ENCODE peak calls at places on chromosome 19, in eight cellular contexts. G, T, D, V, L, Q, O and J are unnamed samples.

GRCh38 chr19:10086904-10087256 is 763 bp downstream of the SHFL start:
- DNase-seq in G (no peak), T (no peak), D (no peak), V (no peak), L (no peak), Q (no peak), O (peak; percentile 42), J (no peak)

GRCh38 chr19:913080-913748 is at the start of gene R3HDM4:
- DNase-seq in G (peak; percentile 87), T (peak; percentile 89), D (peak; percentile 88), V (peak; percentile 84), L (peak; percentile 96), Q (no peak), O (peak; percentile 83), J (no peak)

GRCh38 chr19:50724522-50725217 is 1.5 kb downstream of the CLEC11A start:
- DNase-seq in G (peak; percentile 99), T (peak; percentile 98), D (peak; percentile 96), V (peak; percentile 99), L (peak; percentile 100), Q (peak; percentile 55), O (peak; percentile 100), J (no peak)

GRCh38 chr19:15944401-15944800 is 4.4 kb upstream of the OR10H4 start:
- DNase-seq in G (no peak), T (no peak), D (no peak), V (no peak), L (no peak), Q (no peak), O (no peak), J (no peak)

GRCh38 chr19:48807590-48808308 is 3.1 kb downstream of the BCAT2 start:
- DNase-seq in G (no peak), T (peak; percentile 48), D (no peak), V (no peak), L (peak; percentile 20), Q (no peak), O (no peak), J (no peak)

GRCh38 chr19:47802521-47803043 is 1.8 kb downstream of the TPRX1 start:
- DNase-seq in G (no peak), T (no peak), D (no peak), V (no peak), L (no peak), Q (no peak), O (no peak), J (no peak)

GRCh38 chr19:5128251-5128931 is 159.5 kb downstream of the KDM4B start:
- DNase-seq in G (peak; percentile 87), T (no peak), D (peak; percentile 86), V (no peak), L (peak; percentile 78), Q (no peak), O (peak; percentile 83), J (no peak)

GRCh38 chr19:44613295-44614168 is at the start of gene IGSF23:
- DNase-seq in G (no peak), T (peak; percentile 30), D (no peak), V (no peak), L (no peak), Q (no peak), O (no peak), J (no peak)

GRCh38 chr19:18437481-18438330 is at the start of gene ISYNA1:
- DNase-seq in G (peak; percentile 77), T (peak; percentile 62), D (no peak), V (no peak), L (peak; percentile 94), Q (no peak), O (peak; percentile 69), J (peak; percentile 64)

GRCh38 chr19:49356382-49356781 is 5.8 kb downstream of the TEAD2 start:
- DNase-seq in G (no peak), T (no peak), D (no peak), V (no peak), L (no peak), Q (no peak), O (no peak), J (no peak)

GRCh38 chr19:50556236-50557008 is 11.8 kb downstream of the LRRC4B start:
- DNase-seq in G (peak; percentile 87), T (peak; percentile 71), D (peak; percentile 78), V (no peak), L (peak; percentile 96), Q (peak; percentile 15), O (peak; percentile 72), J (no peak)

GRCh38 chr19:35266904-35267817 is 1.6 kb upstream of the USF2 start:
- DNase-seq in G (peak; percentile 72), T (peak; percentile 61), D (peak; percentile 80), V (no peak), L (peak; percentile 68), Q (no peak), O (peak; percentile 68), J (no peak)

GRCh38 chr19:1172353-1173159 is 1.5 kb downstream of the SBNO2 start:
- DNase-seq in G (no peak), T (peak; percentile 76), D (peak; percentile 86), V (peak; percentile 71), L (peak; percentile 64), Q (no peak), O (peak; percentile 77), J (peak; percentile 58)

GRCh38 chr19:35135389-35135909 is 590 bp upstream of the LGI4 start:
- DNase-seq in G (peak; percentile 86), T (peak; percentile 88), D (peak; percentile 90), V (no peak), L (peak; percentile 98), Q (no peak), O (peak; percentile 67), J (no peak)

GRCh38 chr19:48443262-48443661 is 2.5 kb upstream of the GRWD1 start:
- DNase-seq in G (no peak), T (no peak), D (no peak), V (no peak), L (no peak), Q (no peak), O (peak; percentile 50), J (no peak)

GRCh38 chr19:801861-802496 is 4.7 kb downstream of the PTBP1 start:
- DNase-seq in G (peak; percentile 60), T (no peak), D (no peak), V (no peak), L (no peak), Q (no peak), O (peak; percentile 73), J (no peak)

GRCh38 chr19:55285225-55285890 is 1.6 kb downstream of the BRSK1 start:
- DNase-seq in G (no peak), T (no peak), D (no peak), V (no peak), L (no peak), Q (no peak), O (peak; percentile 36), J (no peak)

GRCh38 chr19:28956971-28957370 is 256.0 kb downstream of the UQCRFS1 start:
- DNase-seq in G (no peak), T (no peak), D (no peak), V (no peak), L (no peak), Q (no peak), O (no peak), J (no peak)

GRCh38 chr19:42290523-42291436 is 11.2 kb upstream of the PRR19 start:
- DNase-seq in G (peak; percentile 44), T (no peak), D (no peak), V (no peak), L (peak; percentile 88), Q (no peak), O (peak; percentile 35), J (no peak)

GRCh38 chr19:41616785-41617621 is 9.9 kb downstream of the CEACAM4 start:
- DNase-seq in G (no peak), T (no peak), D (no peak), V (no peak), L (no peak), Q (no peak), O (peak; percentile 44), J (no peak)

GRCh38 chr19:35262101-35262761 is 6.5 kb upstream of the USF2 start:
- DNase-seq in G (no peak), T (peak; percentile 6), D (peak; percentile 63), V (peak; percentile 37), L (no peak), Q (no peak), O (no peak), J (no peak)

GRCh38 chr19:38524369-38524768 is 90.9 kb downstream of the RYR1 start:
- DNase-seq in G (no peak), T (no peak), D (no peak), V (no peak), L (no peak), Q (no peak), O (no peak), J (no peak)
- H3K27ac ChIP-seq in G (no peak overlapping the region), T (no peak overlapping the region), D (no peak overlapping the region), V (no peak overlapping the region), L (no peak overlapping the region), Q (no peak overlapping the region), O (no peak overlapping the region), J (no peak overlapping the region)

DNA sequence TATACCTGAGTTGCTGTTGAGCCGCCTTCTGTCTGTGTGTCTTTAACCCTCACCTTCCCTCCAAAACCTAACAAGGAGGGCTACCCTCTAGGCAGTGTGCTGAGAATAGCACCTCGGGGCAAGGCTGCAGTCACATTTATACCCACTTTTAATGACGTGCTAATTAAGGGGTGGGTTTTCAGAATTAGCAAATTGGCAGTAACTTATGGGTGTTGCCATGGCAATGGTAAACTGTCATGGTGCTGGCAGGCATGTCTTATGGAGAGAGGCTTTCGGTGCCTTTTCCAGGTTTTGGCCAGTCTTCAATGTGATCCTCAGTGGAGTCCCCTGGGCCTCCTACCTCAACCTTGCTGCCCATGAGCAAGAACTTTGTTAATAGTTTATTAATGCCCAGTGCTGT is 1.2 kb upstream of the PNMA8A start:
- DNase-seq in G (no peak), T (no peak), D (peak; percentile 47), V (no peak), L (no peak), Q (no peak), O (no peak), J (no peak)
- H3K4me1 ChIP-seq in G (no peaks in the 10 kb centered on the region), T (peaks cover 9% of the 10 kb centered on the region), D (peaks cover 40% of the 10 kb centered on the region), V (no peaks in the 10 kb centered on the region), L (peaks cover 14% of the 10 kb centered on the region), Q (peaks cover 4% of the 10 kb centered on the region), O (peaks cover 17% of the 10 kb centered on the region), J (peaks cover 5% of the 10 kb centered on the region)

GRCh38 chr19:6970021-6970420 is 51.2 kb downstream of the MBD3L2B start:
- DNase-seq in G (no peak), T (no peak), D (no peak), V (no peak), L (no peak), Q (no peak), O (no peak), J (no peak)
- H3K27ac ChIP-seq in G (no peak overlapping the region), T (no peak overlapping the region), D (no peak overlapping the region), V (no peak overlapping the region), L (no peak overlapping the region), Q (no peak overlapping the region), O (no peak overlapping the region), J (no peak overlapping the region)

DNA sequence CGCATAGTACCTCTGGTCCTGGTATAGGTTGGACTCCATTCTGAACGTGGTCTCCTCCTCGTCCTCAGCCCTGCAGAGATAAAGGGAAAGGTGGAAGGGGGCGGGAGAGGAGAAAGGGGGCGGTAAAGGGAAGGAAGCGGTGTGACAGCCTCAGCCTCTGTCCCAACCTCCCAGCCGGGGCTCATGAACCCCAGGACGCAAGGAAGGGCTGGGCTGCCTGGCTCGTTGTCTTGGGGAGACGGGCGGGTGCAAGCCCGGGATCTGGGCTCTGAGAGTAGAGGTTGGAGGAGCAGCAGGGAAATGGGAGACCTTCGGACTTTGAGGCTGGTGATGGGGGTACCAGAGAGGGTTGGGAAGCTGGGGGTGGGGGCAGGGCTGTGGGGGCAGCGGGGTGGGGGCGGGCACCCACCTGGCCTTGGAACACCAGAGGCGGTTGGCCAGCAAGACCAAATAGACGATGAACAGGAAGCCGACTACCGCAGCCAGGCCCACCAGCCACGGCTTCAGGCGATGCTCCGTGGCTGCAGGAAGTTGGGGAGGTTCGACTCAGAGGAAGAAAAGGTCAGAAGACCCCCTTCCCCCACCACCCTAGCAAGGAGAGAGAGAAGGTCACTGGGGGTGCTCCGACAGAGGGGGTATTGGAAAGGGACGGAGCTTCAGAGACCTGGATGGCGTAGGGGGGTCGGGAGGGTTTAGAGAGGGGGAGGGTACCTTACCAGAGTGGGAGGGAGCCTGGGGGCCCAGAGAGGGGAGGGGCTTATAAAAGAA is 1.7 kb downstream of the SMIM24 start:
- DNase-seq in G (no peak), T (no peak), D (no peak), V (no peak), L (no peak), Q (no peak), O (no peak), J (no peak)
- H3K4me1 ChIP-seq in G (no peaks in the 10 kb centered on the region), T (peaks cover 31% of the 10 kb centered on the region), D (no peaks in the 10 kb centered on the region), V (no peaks in the 10 kb centered on the region), L (no peaks in the 10 kb centered on the region), Q (no peaks in the 10 kb centered on the region), O (no peaks in the 10 kb centered on the region), J (peaks cover 5% of the 10 kb centered on the region)